ENCODE peak calls at places on chromosomes 16 and 17, in five cellular contexts. G, U, M, V and E are unnamed samples.

GRCh38 chr17:40345161-40346034 is 19.1 kb downstream of the GJD3 start:
- DNase-seq in G (peak; percentile 98), U (no peak), M (no peak), V (no peak), E (no peak)

GRCh38 chr16:3793161-3793576 is 75.8 kb upstream of the TRAP1 start:
- DNase-seq in G (no peak), U (no peak), M (peak; percentile 33), V (no peak), E (no peak)

GRCh38 chr17:52158450-52159042 is at the start of gene CA10:
- DNase-seq in G (peak; percentile 73), U (no peak), M (no peak), V (no peak), E (peak; percentile 51)

GRCh38 chr17:29566473-29567361 is at the start of gene ABHD15:
- DNase-seq in G (peak; percentile 99), U (peak; percentile 70), M (no peak), V (peak; percentile 55), E (peak; percentile 91)

GRCh38 chr16:87333101-87333500 is 15.9 kb upstream of the C16orf95 start:
- DNase-seq in G (peak; percentile 66), U (peak; percentile 48), M (no peak), V (no peak), E (peak; percentile 86)

GRCh38 chr17:76032073-76032779 is 5.1 kb upstream of the EVPL start:
- DNase-seq in G (peak; percentile 68), U (no peak), M (no peak), V (no peak), E (no peak)

GRCh38 chr16:31206776-31207175 is 4.2 kb upstream of the PYCARD start:
- DNase-seq in G (no peak), U (no peak), M (no peak), V (no peak), E (peak; percentile 36)

GRCh38 chr16:72029567-72030271 is 21.2 kb downstream of the DHODH start:
- DNase-seq in G (no peak), U (no peak), M (no peak), V (no peak), E (no peak)

GRCh38 chr16:70685938-70686375 is at the start of gene MTSS2:
- DNase-seq in G (peak; percentile 100), U (no peak), M (peak; percentile 80), V (peak; percentile 84), E (peak; percentile 96)

GRCh38 chr16:11087691-11088431 is 143.5 kb downstream of the CLEC16A start:
- DNase-seq in G (no peak), U (no peak), M (no peak), V (no peak), E (no peak)

GRCh38 chr17:78583091-78583490 is 5.9 kb upstream of the DNAH17 start:
- DNase-seq in G (peak; percentile 84), U (peak; percentile 29), M (no peak), V (no peak), E (no peak)

GRCh38 chr17:58671969-58672368 is 19.9 kb downstream of the TEX14 start:
- DNase-seq in G (no peak), U (no peak), M (no peak), V (no peak), E (peak; percentile 17)

GRCh38 chr17:64447526-64447925 is 1.4 kb upstream of the MILR1 start:
- DNase-seq in G (no peak), U (no peak), M (no peak), V (no peak), E (no peak)

GRCh38 chr17:64443086-64443760 is 5.7 kb upstream of the MILR1 start:
- DNase-seq in G (peak; percentile 50), U (no peak), M (no peak), V (no peak), E (no peak)

GRCh38 chr17:64442550-64442971 is 6.4 kb upstream of the MILR1 start:
- DNase-seq in G (no peak), U (no peak), M (no peak), V (no peak), E (no peak)

GRCh38 chr17:64437944-64438525 is 10.9 kb upstream of the MILR1 start:
- DNase-seq in G (no peak), U (no peak), M (no peak), V (no peak), E (no peak)

GRCh38 chr17:64441772-64442549 is 7.0 kb upstream of the MILR1 start:
- DNase-seq in G (peak; percentile 58), U (no peak), M (peak; percentile 6), V (no peak), E (no peak)
- TF ChIP-seq CTCF in G (no peak), U (no peak), M (no peak), V (no peak), E (no peak)

GRCh38 chr16:8374032-8374431 is 216.3 kb downstream of the TMEM114 start:
- DNase-seq in G (no peak), U (no peak), M (no peak), V (no peak), E (no peak)
- TF ChIP-seq CTCF in G (no peak), U (no peak), M (no peak), V (no peak), E (no peak)

GRCh38 chr17:31508310-31509094 is 117.0 kb downstream of the RAB11FIP4 start:
- DNase-seq in G (peak; percentile 75), U (no peak), M (no peak), V (no peak), E (no peak)
- TF ChIP-seq CTCF in G (peak; percentile 38), U (peak; percentile 18), M (no peak), V (no peak), E (peak; percentile 40)

GRCh38 chr16:50381679-50382440 is 13.1 kb upstream of the BRD7 start:
- DNase-seq in G (no peak), U (no peak), M (no peak), V (no peak), E (no peak)
- TF ChIP-seq CTCF in G (no peak), U (no peak), M (no peak), V (no peak), E (peak; percentile 19)

GRCh38 chr16:82641336-82641984 is 14.7 kb downstream of the CDH13 start:
- DNase-seq in G (peak; percentile 58), U (no peak), M (no peak), V (no peak), E (no peak)
- TF ChIP-seq CTCF in G (peak; percentile 76), U (peak; percentile 66), M (peak; percentile 36), V (no peak), E (peak; percentile 77)

GRCh38 chr17:50596191-50597037 is 35.9 kb downstream of the CACNA1G start:
- DNase-seq in G (no peak), U (no peak), M (no peak), V (no peak), E (no peak)
- TF ChIP-seq CTCF in G (no peak), U (peak; percentile 17), M (no peak), V (no peak), E (peak; percentile 52)

DNA sequence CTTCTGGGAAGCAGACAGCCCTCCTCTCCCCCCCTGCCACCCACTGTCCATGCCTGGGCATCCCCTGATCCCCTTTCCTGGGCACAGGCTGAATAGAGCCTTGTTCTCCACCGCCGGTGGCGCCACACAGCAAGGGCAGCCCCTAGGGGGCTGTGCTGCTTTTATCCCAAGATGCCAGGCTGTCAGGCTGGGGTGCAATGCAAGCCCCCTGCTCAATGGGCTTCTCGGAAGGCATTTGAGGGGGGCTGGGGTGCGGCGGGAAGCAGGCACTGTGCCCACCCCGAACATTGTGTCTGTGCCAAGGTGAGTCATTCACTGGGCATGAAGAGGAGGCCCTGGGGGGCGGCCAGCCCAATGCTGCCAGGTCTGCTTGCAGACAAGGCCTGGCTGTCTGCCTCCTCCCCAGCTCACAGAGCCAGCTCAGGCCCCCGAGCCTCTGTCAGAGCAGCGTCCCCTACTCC is 1.5 kb upstream of the GFAP start:
- DNase-seq in G (peak; percentile 88), U (peak; percentile 90), M (no peak), V (peak; percentile 65), E (peak; percentile 92)
- TF ChIP-seq CTCF in G (no peak), U (no peak), M (no peak), V (no peak), E (peak; percentile 44)

DNA sequence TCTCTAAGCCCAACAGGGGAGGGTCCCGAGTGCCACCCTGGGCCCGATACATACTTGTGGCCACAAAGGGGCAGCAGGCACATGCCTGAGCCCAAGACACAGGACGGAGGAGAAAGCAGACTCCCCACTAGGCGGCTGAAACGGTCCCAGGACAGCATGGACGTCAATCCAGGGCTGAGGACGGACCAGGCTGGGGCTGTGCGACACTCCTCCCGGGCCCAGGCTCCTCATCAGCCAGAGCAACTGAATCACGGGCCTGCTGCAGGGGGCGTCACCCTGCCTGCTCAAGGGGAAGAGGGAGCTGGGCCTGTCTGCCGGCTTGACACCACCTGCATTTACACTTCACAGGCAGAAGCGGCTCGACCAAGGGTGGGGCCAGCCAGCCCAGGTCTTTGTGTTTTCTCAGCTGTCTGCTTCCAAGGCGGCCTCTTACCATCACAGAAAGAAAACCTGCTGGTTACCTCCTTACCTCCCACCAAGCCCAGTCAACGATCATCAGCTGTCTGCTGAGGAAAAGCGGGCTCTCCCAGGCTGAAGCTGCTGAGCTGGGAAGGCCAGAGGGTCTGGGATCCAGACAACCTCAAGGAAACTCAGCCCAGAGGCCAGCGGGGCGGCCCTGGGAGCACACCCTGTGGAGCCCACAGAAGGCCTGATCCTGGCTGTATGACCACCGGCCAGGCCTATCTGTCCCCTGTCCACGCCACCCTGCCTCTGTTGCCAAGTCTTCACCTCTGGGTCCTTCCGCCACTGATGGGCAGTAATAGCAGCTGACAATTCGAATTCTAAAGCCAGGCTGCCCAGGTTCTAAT is 26.4 kb downstream of the KIFC3 start:
- DNase-seq in G (no peak), U (no peak), M (peak; percentile 51), V (no peak), E (no peak)
- TF ChIP-seq CTCF in G (peak; percentile 12), U (no peak), M (peak; percentile 79), V (no peak), E (peak; percentile 62)